ENCODE peak calls at places on chromosomes 2 and 18, in four cellular contexts. C is astrocyte of the cerebellum, E is chondrocyte, W is GM10248. Q is an unnamed sample.

GRCh38 chr2:46298522-46299351 is 1.5 kb downstream of the EPAS1 start:
- DNase-seq in C (no peak), E (no peak), W (peak), Q (peak)

GRCh38 chr2:23465138-23465537 is 80.2 kb downstream of the KLHL29 start:
- DNase-seq in C (no peak), E (no peak), W (no peak), Q (no peak)

GRCh38 chr2:138564586-138565250 is 63.1 kb downstream of the SPOPL start:
- DNase-seq in C (no peak), E (no peak), W (no peak), Q (no peak)

GRCh38 chr18:64966667-64967066 is 784.1 kb upstream of the CDH7 start:
- DNase-seq in C (no peak), E (no peak), W (no peak), Q (no peak)

GRCh38 chr18:23779696-23780303 is 90.5 kb downstream of the LAMA3 start:
- DNase-seq in C (no peak), E (no peak), W (no peak), Q (no peak)

GRCh38 chr2:203830294-203831055 is 37.1 kb upstream of the CTLA4 start:
- DNase-seq in C (no peak), E (no peak), W (no peak), Q (no peak)

GRCh38 chr18:42047721-42048120 is 92.7 kb downstream of the PIK3C3 start:
- DNase-seq in C (no peak), E (no peak), W (no peak), Q (no peak)

GRCh38 chr2:25301453-25302352 is 40.0 kb downstream of the DNMT3A start:
- DNase-seq in C (peak), E (no peak), W (peak), Q (no peak)

GRCh38 chr2:180952731-180953336 is 27.6 kb upstream of the UBE2E3 start:
- DNase-seq in C (no peak), E (no peak), W (no peak), Q (no peak)

GRCh38 chr2:190718652-190719526 is 70.0 kb downstream of the NAB1 start:
- DNase-seq in C (peak), E (no peak), W (peak), Q (no peak)

GRCh38 chr2:236081171-236081570 is 87.0 kb downstream of the GBX2 start:
- DNase-seq in C (no peak), E (no peak), W (no peak), Q (no peak)

GRCh38 chr18:6370410-6370809 is 44.3 kb downstream of the L3MBTL4 start:
- DNase-seq in C (no peak), E (no peak), W (no peak), Q (no peak)

GRCh38 chr2:200863655-200864205 is 728 bp downstream of the CLK1 start:
- DNase-seq in C (no peak), E (no peak), W (no peak), Q (no peak)

GRCh38 chr18:38545071-38545470 is 979.5 kb upstream of the CELF4 start:
- DNase-seq in C (no peak), E (no peak), W (peak), Q (peak)

GRCh38 chr2:207790898-207791297 is 21.2 kb upstream of the FZD5 start:
- DNase-seq in C (no peak), E (no peak), W (no peak), Q (no peak)

GRCh38 chr2:207792244-207792785 is 22.6 kb upstream of the FZD5 start:
- DNase-seq in C (peak), E (no peak), W (no peak), Q (no peak)

GRCh38 chr2:207801259-207801658 is 31.6 kb upstream of the FZD5 start:
- DNase-seq in C (no peak), E (no peak), W (no peak), Q (no peak)

GRCh38 chr2:207791579-207792243 is 22.0 kb upstream of the FZD5 start:
- DNase-seq in C (no peak), E (no peak), W (no peak), Q (no peak)

GRCh38 chr2:207796585-207797350 is 27.1 kb upstream of the FZD5 start:
- DNase-seq in C (no peak), E (no peak), W (no peak), Q (no peak)
- TF ChIP-seq CTCF in C (no peak), E (no peak), W (no peak), Q (no peak)

GRCh38 chr18:72089432-72089831 is 454.7 kb downstream of the CBLN2 start:
- DNase-seq in C (no peak), E (no peak), W (no peak), Q (no peak)

GRCh38 chr18:72091369-72091768 is 452.8 kb downstream of the CBLN2 start:
- DNase-seq in C (no peak), E (no peak), W (no peak), Q (no peak)

GRCh38 chr18:72086421-72086820 is 457.7 kb downstream of the CBLN2 start:
- DNase-seq in C (peak), E (no peak), W (no peak), Q (no peak)
- TF ChIP-seq CTCF in C (peak), E (peak), W (peak), Q (peak)

DNA sequence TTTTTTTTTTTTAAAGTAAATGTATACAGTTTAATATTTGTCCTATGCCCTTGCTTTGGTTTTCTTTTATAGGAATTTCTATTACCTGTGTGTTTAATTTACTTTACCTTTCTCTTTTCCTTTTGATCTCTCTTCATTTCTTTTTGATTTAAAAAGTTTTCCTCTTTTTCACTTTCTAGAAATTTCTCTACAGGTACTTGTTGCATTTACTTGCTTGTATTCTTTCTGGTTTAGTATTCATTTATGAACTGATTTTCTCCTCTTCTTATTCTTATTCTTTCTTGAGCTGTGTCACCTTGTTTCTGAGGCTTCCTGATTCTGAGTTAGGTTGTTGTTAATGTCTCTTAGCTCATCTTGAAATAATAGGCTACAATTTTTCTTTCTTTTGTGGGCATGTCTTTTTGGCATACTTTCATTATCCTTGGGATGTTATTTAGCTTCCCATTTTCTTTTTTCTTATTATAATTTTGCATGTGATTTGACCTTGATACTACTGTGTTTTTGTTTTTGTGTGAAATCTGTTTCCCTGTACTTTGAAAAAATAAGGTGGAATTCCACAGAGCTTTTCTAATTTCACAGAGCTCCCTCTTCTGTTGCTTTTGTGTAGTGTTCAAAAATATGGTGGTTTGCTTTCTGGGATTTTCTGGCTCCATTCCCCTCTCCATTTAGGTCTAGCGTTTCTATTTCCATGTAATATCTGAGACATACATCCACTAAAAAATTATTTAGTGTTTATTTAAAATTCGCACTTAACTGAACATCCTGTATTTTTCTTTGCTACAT is 25.5 kb upstream of the ALMS1 start:
- DNase-seq in C (no peak), E (no peak), W (no peak), Q (no peak)
- TF ChIP-seq CTCF in C (peak), E (peak), W (no peak), Q (peak)

DNA sequence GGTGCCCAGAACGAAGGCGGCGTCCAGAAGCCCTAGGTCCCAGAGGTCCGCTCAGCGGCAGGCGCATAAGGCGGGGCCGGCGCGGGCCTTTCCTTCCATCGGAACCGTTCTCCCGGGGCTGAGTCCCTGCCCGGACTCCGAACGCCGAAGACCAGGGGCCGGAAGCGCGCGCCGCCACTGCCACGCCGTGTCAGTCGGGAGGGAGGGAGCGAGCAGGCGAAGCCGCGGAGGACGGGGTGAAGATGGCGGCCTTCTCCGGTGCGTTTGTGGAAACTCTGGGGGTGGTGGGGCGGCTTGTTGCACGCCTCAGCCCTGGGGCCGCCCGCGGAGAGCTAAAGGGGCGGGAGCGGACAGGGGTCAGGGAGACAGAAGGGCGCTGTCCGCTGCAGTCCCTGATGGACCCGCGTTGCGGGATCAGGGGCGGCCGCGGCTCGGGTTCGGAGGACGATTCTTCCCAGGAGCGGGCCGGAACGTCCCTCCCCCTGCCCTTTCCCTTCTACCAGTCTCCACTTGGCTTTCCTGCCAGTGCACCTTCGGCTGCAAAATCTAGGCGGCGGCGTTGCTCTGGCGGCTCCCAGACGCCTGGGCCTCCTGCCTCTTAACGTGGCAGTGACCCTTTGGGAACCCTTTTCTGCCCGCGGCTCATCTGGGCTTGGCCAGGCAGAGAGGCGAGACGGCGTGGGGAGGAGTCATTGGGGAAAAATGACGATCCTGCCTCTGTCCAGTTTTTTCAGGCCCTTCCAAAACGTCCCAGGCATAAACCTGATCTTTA is at the start of gene DDX1:
- DNase-seq in C (peak), E (peak), W (peak), Q (peak)
- TF ChIP-seq CTCF in C (no peak), E (peak), W (no peak), Q (no peak)

GRCh38 chr2:96687266-96687665 is 44.7 kb downstream of the FER1L5 start:
- DNase-seq in C (no peak), E (no peak), W (no peak), Q (no peak)

GRCh38 chr2:96689431-96689991 is 46.9 kb downstream of the FER1L5 start:
- DNase-seq in C (no peak), E (no peak), W (no peak), Q (no peak)

GRCh38 chr2:96690306-96691021 is 47.9 kb downstream of the FER1L5 start:
- DNase-seq in C (no peak), E (no peak), W (no peak), Q (no peak)

GRCh38 chr2:96687711-96688640 is 45.4 kb downstream of the FER1L5 start:
- DNase-seq in C (no peak), E (peak), W (no peak), Q (no peak)

DNA sequence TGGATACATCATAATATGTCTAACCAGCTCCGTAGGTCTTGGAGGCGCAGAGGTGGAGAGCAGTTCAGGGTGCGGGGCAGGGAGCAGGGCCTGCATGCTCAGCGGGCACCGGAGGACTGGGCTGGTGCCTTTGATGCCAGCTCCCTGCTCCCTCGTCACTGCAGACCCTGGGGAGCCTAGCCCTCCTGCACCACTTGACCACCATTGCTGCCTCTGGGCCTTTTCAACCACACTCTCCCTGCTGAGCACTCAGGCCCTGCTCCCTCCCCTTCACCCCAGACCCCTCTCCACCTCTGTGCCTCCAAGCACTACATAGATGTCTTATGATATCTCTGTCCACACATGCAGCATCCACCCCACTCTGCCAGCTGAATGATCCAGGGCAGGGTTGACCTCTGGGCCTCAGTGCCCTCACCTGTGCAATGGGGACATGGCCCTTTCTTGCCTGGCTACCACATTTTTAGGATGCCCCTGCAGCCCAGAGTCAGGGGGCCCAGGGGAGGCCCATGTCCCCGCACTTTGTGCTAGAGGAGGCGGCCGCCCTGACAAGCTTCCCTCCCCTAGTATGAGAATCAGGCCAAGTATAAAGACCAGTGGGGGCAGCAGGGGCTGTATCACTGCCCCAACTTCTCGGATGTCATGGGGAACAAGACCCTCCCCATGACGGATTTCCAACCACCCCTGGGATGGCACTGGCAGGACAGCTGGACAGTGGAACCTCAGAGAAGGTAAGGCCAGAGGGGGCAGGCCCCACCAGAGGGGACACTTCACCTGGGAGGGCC is 46.3 kb downstream of the FER1L5 start:
- DNase-seq in C (no peak), E (peak), W (no peak), Q (no peak)
- TF ChIP-seq CTCF in C (no peak), E (no peak), W (no peak), Q (no peak)

GRCh38 chr2:66423391-66423790 is 11.5 kb upstream of the MEIS1 start:
- DNase-seq in C (no peak), E (no peak), W (no peak), Q (no peak)
- TF ChIP-seq CTCF in C (no peak), E (peak), W (no peak), Q (no peak)

Q was measured in endothelial cell.